ENCODE peak calls at places on chromosomes 6 and 20, in five cellular contexts. One of them, this sample, is unnamed.

GRCh38 chr6:89895273-89895874 is 1.1 kb downstream of the GJA10 start:
- DNase-seq in activated CD4-positive, CD25-positive, alpha-beta regulatory T cell: no peak
- DNase-seq in HFFc6: peak
- DNase-seq in RWPE1: peak
- DNase-seq in activated CD4-positive, alpha-beta T cell treated with anti-CD3 and anti-CD28 coated beads for 36 hours: peak
- DNase-seq in this sample: peak

GRCh38 chr6:24460966-24461365 is 28.4 kb downstream of the GPLD1 start:
- DNase-seq in activated CD4-positive, alpha-beta T cell treated with anti-CD3 and anti-CD28 coated beads for 36 hours: no peak
- DNase-seq in activated CD4-positive, CD25-positive, alpha-beta regulatory T cell: no peak
- DNase-seq in RWPE1: no peak
- DNase-seq in HFFc6: no peak
- DNase-seq in this sample: no peak

GRCh38 chr6:146902846-146903245 is 301.4 kb upstream of the STXBP5 start:
- DNase-seq in RWPE1: no peak
- DNase-seq in HFFc6: peak
- DNase-seq in activated CD4-positive, CD25-positive, alpha-beta regulatory T cell: no peak
- DNase-seq in activated CD4-positive, alpha-beta T cell treated with anti-CD3 and anti-CD28 coated beads for 36 hours: no peak
- DNase-seq in this sample: no peak

GRCh38 chr20:18537651-18538050 is 29.6 kb upstream of the SMIM26 start:
- DNase-seq in RWPE1: peak
- DNase-seq in activated CD4-positive, CD25-positive, alpha-beta regulatory T cell: no peak
- DNase-seq in HFFc6: peak
- DNase-seq in activated CD4-positive, alpha-beta T cell treated with anti-CD3 and anti-CD28 coated beads for 36 hours: no peak
- DNase-seq in this sample: peak

GRCh38 chr6:161575508-161576254 is 301.8 kb upstream of the AGPAT4 start:
- DNase-seq in RWPE1: no peak
- DNase-seq in activated CD4-positive, alpha-beta T cell treated with anti-CD3 and anti-CD28 coated beads for 36 hours: no peak
- DNase-seq in HFFc6: no peak
- DNase-seq in activated CD4-positive, CD25-positive, alpha-beta regulatory T cell: no peak
- DNase-seq in this sample: no peak

GRCh38 chr6:41768545-41769308 is 11.0 kb downstream of the FRS3 start:
- DNase-seq in activated CD4-positive, CD25-positive, alpha-beta regulatory T cell: no peak
- DNase-seq in HFFc6: no peak
- DNase-seq in RWPE1: no peak
- DNase-seq in activated CD4-positive, alpha-beta T cell treated with anti-CD3 and anti-CD28 coated beads for 36 hours: no peak
- DNase-seq in this sample: no peak

GRCh38 chr6:28864321-28864923 is 59.4 kb downstream of the TRIM27 start:
- DNase-seq in HFFc6: no peak
- DNase-seq in activated CD4-positive, CD25-positive, alpha-beta regulatory T cell: no peak
- DNase-seq in RWPE1: no peak
- DNase-seq in activated CD4-positive, alpha-beta T cell treated with anti-CD3 and anti-CD28 coated beads for 36 hours: peak
- DNase-seq in this sample: no peak

GRCh38 chr20:5652626-5653573 is 97.3 kb upstream of the SHLD1 start:
- DNase-seq in RWPE1: peak
- DNase-seq in activated CD4-positive, alpha-beta T cell treated with anti-CD3 and anti-CD28 coated beads for 36 hours: no peak
- DNase-seq in activated CD4-positive, CD25-positive, alpha-beta regulatory T cell: no peak
- DNase-seq in HFFc6: peak
- DNase-seq in this sample: no peak

GRCh38 chr6:105137388-105137787 is 42.4 kb downstream of the POPDC3 start:
- DNase-seq in HFFc6: no peak
- DNase-seq in activated CD4-positive, alpha-beta T cell treated with anti-CD3 and anti-CD28 coated beads for 36 hours: no peak
- DNase-seq in RWPE1: no peak
- DNase-seq in activated CD4-positive, CD25-positive, alpha-beta regulatory T cell: no peak
- DNase-seq in this sample: no peak

GRCh38 chr6:37699138-37699766 is 1.6 kb upstream of the MDGA1 start:
- DNase-seq in RWPE1: no peak
- DNase-seq in activated CD4-positive, alpha-beta T cell treated with anti-CD3 and anti-CD28 coated beads for 36 hours: peak
- DNase-seq in HFFc6: no peak
- DNase-seq in activated CD4-positive, CD25-positive, alpha-beta regulatory T cell: peak
- DNase-seq in this sample: no peak

GRCh38 chr20:63620991-63621390 is 5.9 kb downstream of the GMEB2 start:
- DNase-seq in HFFc6: no peak
- DNase-seq in activated CD4-positive, CD25-positive, alpha-beta regulatory T cell: no peak
- DNase-seq in activated CD4-positive, alpha-beta T cell treated with anti-CD3 and anti-CD28 coated beads for 36 hours: no peak
- DNase-seq in RWPE1: no peak
- DNase-seq in this sample: no peak

GRCh38 chr6:34546551-34547321 is 9.4 kb downstream of the SPDEF start:
- DNase-seq in activated CD4-positive, CD25-positive, alpha-beta regulatory T cell: no peak
- DNase-seq in activated CD4-positive, alpha-beta T cell treated with anti-CD3 and anti-CD28 coated beads for 36 hours: no peak
- DNase-seq in RWPE1: no peak
- DNase-seq in HFFc6: no peak
- DNase-seq in this sample: no peak

GRCh38 chr6:128569737-128570438 is 49.5 kb upstream of the PTPRK start:
- DNase-seq in RWPE1: peak
- DNase-seq in HFFc6: peak
- DNase-seq in activated CD4-positive, CD25-positive, alpha-beta regulatory T cell: no peak
- DNase-seq in activated CD4-positive, alpha-beta T cell treated with anti-CD3 and anti-CD28 coated beads for 36 hours: no peak
- DNase-seq in this sample: peak

GRCh38 chr6:145147559-145147958 is 587.8 kb downstream of the EPM2A start:
- DNase-seq in RWPE1: peak
- DNase-seq in activated CD4-positive, alpha-beta T cell treated with anti-CD3 and anti-CD28 coated beads for 36 hours: no peak
- DNase-seq in HFFc6: peak
- DNase-seq in activated CD4-positive, CD25-positive, alpha-beta regulatory T cell: no peak
- DNase-seq in this sample: peak

GRCh38 chr20:14142171-14142570 is 146.9 kb downstream of the MACROD2 start:
- DNase-seq in HFFc6: no peak
- DNase-seq in activated CD4-positive, CD25-positive, alpha-beta regulatory T cell: no peak
- DNase-seq in activated CD4-positive, alpha-beta T cell treated with anti-CD3 and anti-CD28 coated beads for 36 hours: no peak
- DNase-seq in RWPE1: peak
- DNase-seq in this sample: peak

GRCh38 chr6:3296537-3297453 is 38.0 kb downstream of the PSMG4 start:
- DNase-seq in HFFc6: no peak
- DNase-seq in RWPE1: no peak
- DNase-seq in activated CD4-positive, CD25-positive, alpha-beta regulatory T cell: no peak
- DNase-seq in activated CD4-positive, alpha-beta T cell treated with anti-CD3 and anti-CD28 coated beads for 36 hours: no peak
- DNase-seq in this sample: no peak

GRCh38 chr6:2688416-2689064 is 62.2 kb downstream of the MYLK4 start:
- DNase-seq in HFFc6: peak
- DNase-seq in activated CD4-positive, CD25-positive, alpha-beta regulatory T cell: no peak
- DNase-seq in RWPE1: peak
- DNase-seq in activated CD4-positive, alpha-beta T cell treated with anti-CD3 and anti-CD28 coated beads for 36 hours: no peak
- DNase-seq in this sample: peak

GRCh38 chr6:144876689-144877088 is 591.6 kb downstream of the UTRN start:
- DNase-seq in activated CD4-positive, alpha-beta T cell treated with anti-CD3 and anti-CD28 coated beads for 36 hours: no peak
- DNase-seq in activated CD4-positive, CD25-positive, alpha-beta regulatory T cell: no peak
- DNase-seq in RWPE1: no peak
- DNase-seq in HFFc6: no peak
- DNase-seq in this sample: no peak

GRCh38 chr20:37945034-37945660 is 42.2 kb downstream of the VSTM2L start:
- DNase-seq in RWPE1: no peak
- DNase-seq in HFFc6: no peak
- DNase-seq in activated CD4-positive, alpha-beta T cell treated with anti-CD3 and anti-CD28 coated beads for 36 hours: no peak
- DNase-seq in activated CD4-positive, CD25-positive, alpha-beta regulatory T cell: no peak
- DNase-seq in this sample: no peak

GRCh38 chr20:33781133-33781532 is 30.0 kb upstream of the CHMP4B start:
- DNase-seq in HFFc6: no peak
- DNase-seq in RWPE1: no peak
- DNase-seq in activated CD4-positive, CD25-positive, alpha-beta regulatory T cell: no peak
- DNase-seq in activated CD4-positive, alpha-beta T cell treated with anti-CD3 and anti-CD28 coated beads for 36 hours: no peak
- DNase-seq in this sample: no peak

GRCh38 chr6:168638497-168639072 is 197.6 kb downstream of the SMOC2 start:
- DNase-seq in activated CD4-positive, CD25-positive, alpha-beta regulatory T cell: no peak
- DNase-seq in HFFc6: no peak
- DNase-seq in RWPE1: no peak
- DNase-seq in activated CD4-positive, alpha-beta T cell treated with anti-CD3 and anti-CD28 coated beads for 36 hours: no peak
- DNase-seq in this sample: no peak

GRCh38 chr6:138086573-138087196 is 20.5 kb downstream of the PERP start:
- DNase-seq in activated CD4-positive, alpha-beta T cell treated with anti-CD3 and anti-CD28 coated beads for 36 hours: no peak
- DNase-seq in RWPE1: peak
- DNase-seq in activated CD4-positive, CD25-positive, alpha-beta regulatory T cell: no peak
- DNase-seq in HFFc6: no peak
- DNase-seq in this sample: no peak

GRCh38 chr6:157037165-157037564 is 260.0 kb downstream of the ARID1B start:
- DNase-seq in RWPE1: no peak
- DNase-seq in activated CD4-positive, alpha-beta T cell treated with anti-CD3 and anti-CD28 coated beads for 36 hours: no peak
- DNase-seq in activated CD4-positive, CD25-positive, alpha-beta regulatory T cell: no peak
- DNase-seq in HFFc6: no peak
- DNase-seq in this sample: no peak

GRCh38 chr20:58237318-58238182 is 9.1 kb upstream of the ANKRD60 start:
- DNase-seq in HFFc6: peak
- DNase-seq in RWPE1: no peak
- DNase-seq in activated CD4-positive, CD25-positive, alpha-beta regulatory T cell: no peak
- DNase-seq in activated CD4-positive, alpha-beta T cell treated with anti-CD3 and anti-CD28 coated beads for 36 hours: no peak
- DNase-seq in this sample: no peak

GRCh38 chr20:21808863-21809664 is 103.6 kb downstream of the PAX1 start:
- DNase-seq in activated CD4-positive, CD25-positive, alpha-beta regulatory T cell: peak
- DNase-seq in activated CD4-positive, alpha-beta T cell treated with anti-CD3 and anti-CD28 coated beads for 36 hours: peak
- DNase-seq in HFFc6: no peak
- DNase-seq in RWPE1: peak
- DNase-seq in this sample: no peak

GRCh38 chr20:1898496-1899168 is 3.4 kb downstream of the SIRPA start:
- DNase-seq in HFFc6: no peak
- DNase-seq in RWPE1: no peak
- DNase-seq in activated CD4-positive, CD25-positive, alpha-beta regulatory T cell: no peak
- DNase-seq in activated CD4-positive, alpha-beta T cell treated with anti-CD3 and anti-CD28 coated beads for 36 hours: no peak
- DNase-seq in this sample: no peak

GRCh38 chr20:44745122-44745521 is 543 bp upstream of the KCNK15 start:
- DNase-seq in activated CD4-positive, CD25-positive, alpha-beta regulatory T cell: no peak
- DNase-seq in RWPE1: no peak
- DNase-seq in HFFc6: no peak
- DNase-seq in activated CD4-positive, alpha-beta T cell treated with anti-CD3 and anti-CD28 coated beads for 36 hours: no peak
- DNase-seq in this sample: no peak

GRCh38 chr6:100996409-100996808 is 115.3 kb upstream of the ASCC3 start:
- DNase-seq in activated CD4-positive, alpha-beta T cell treated with anti-CD3 and anti-CD28 coated beads for 36 hours: no peak
- DNase-seq in RWPE1: no peak
- DNase-seq in activated CD4-positive, CD25-positive, alpha-beta regulatory T cell: no peak
- DNase-seq in HFFc6: no peak
- DNase-seq in this sample: no peak

GRCh38 chr6:62217866-62218265 is 68.2 kb downstream of the KHDRBS2 start:
- DNase-seq in activated CD4-positive, CD25-positive, alpha-beta regulatory T cell: no peak
- DNase-seq in HFFc6: no peak
- DNase-seq in activated CD4-positive, alpha-beta T cell treated with anti-CD3 and anti-CD28 coated beads for 36 hours: no peak
- DNase-seq in RWPE1: no peak
- DNase-seq in this sample: no peak

GRCh38 chr20:52493177-52493711 is 301.7 kb upstream of the ZFP64 start:
- DNase-seq in activated CD4-positive, CD25-positive, alpha-beta regulatory T cell: no peak
- DNase-seq in HFFc6: no peak
- DNase-seq in RWPE1: no peak
- DNase-seq in activated CD4-positive, alpha-beta T cell treated with anti-CD3 and anti-CD28 coated beads for 36 hours: peak
- DNase-seq in this sample: no peak